ENCODE peak calls at places on chromosomes 12 and 14, in seven cellular contexts. D is HepG2, L is A549, F is suprapubic skin, Q is HCT116, R is lower leg skin, C is adrenal gland. A is an unnamed sample.

GRCh38 chr12:110698171-110698902 is 9.4 kb upstream of the HVCN1 start:
- DNase-seq in C (peak), Q (peak), R (peak), F (peak), D (peak), L (peak), A (peak)

GRCh38 chr12:5258498-5258897 is 173.4 kb upstream of the NTF3 start:
- DNase-seq in L (no peak), F (peak), Q (no peak), D (no peak), R (no peak), C (no peak), A (no peak)

GRCh38 chr12:41361791-41362190 is 173.7 kb downstream of the PDZRN4 start:
- DNase-seq in C (no peak), F (no peak), R (no peak), L (no peak), Q (no peak), D (no peak), A (no peak)

GRCh38 chr12:127729381-127729780 is 537.6 kb upstream of the TMEM132C start:
- DNase-seq in R (no peak), F (no peak), D (no peak), C (no peak), Q (no peak), L (no peak), A (no peak)

GRCh38 chr12:120468846-120469449 is 600 bp downstream of the SRSF9 start:
- DNase-seq in R (peak), D (no peak), C (peak), L (peak), Q (no peak), F (peak), A (no peak)

GRCh38 chr12:69701821-69702220 is 2.7 kb upstream of the BEST3 start:
- DNase-seq in R (no peak), D (no peak), L (no peak), Q (no peak), C (no peak), F (no peak), A (no peak)

GRCh38 chr14:20680843-20681347 is 3.5 kb upstream of the RNASE4 start:
- DNase-seq in D (no peak), Q (no peak), R (peak), C (no peak), F (no peak), L (no peak), A (no peak)

GRCh38 chr14:91388551-91388975 is 29.1 kb downstream of the CCDC88C start:
- DNase-seq in D (no peak), F (no peak), R (no peak), L (no peak), C (peak), Q (no peak), A (peak)

GRCh38 chr14:81400852-81401251 is 728 bp upstream of the STON2 start:
- DNase-seq in D (no peak), L (peak), F (peak), C (peak), R (peak), Q (peak), A (peak)

GRCh38 chr12:89547116-89547515 is 21.3 kb upstream of the POC1B start:
- DNase-seq in D (no peak), L (no peak), R (no peak), F (no peak), C (no peak), Q (no peak), A (no peak)

GRCh38 chr14:71714225-71714624 is 218.0 kb upstream of the RGS6 start:
- DNase-seq in C (no peak), D (no peak), L (no peak), R (no peak), F (no peak), Q (no peak), A (no peak)

GRCh38 chr12:111792155-111792876 is 25.6 kb downstream of the ALDH2 start:
- DNase-seq in F (no peak), Q (no peak), R (no peak), D (no peak), L (peak), C (peak), A (no peak)

GRCh38 chr14:74414793-74415437 is 11.1 kb downstream of the SYNDIG1L start:
- DNase-seq in F (no peak), R (no peak), D (no peak), Q (no peak), C (peak), L (no peak), A (no peak)

GRCh38 chr12:108587826-108588225 is 10.1 kb downstream of the TMEM119 start:
- DNase-seq in F (no peak), Q (no peak), L (no peak), R (no peak), C (no peak), D (no peak), A (no peak)

GRCh38 chr12:53476769-53477209 is 22.5 kb downstream of the MAP3K12 start:
- DNase-seq in Q (no peak), R (no peak), F (no peak), L (no peak), D (no peak), C (no peak), A (peak)

GRCh38 chr14:85471744-85472143 is 58.2 kb upstream of the FLRT2 start:
- DNase-seq in F (no peak), Q (no peak), L (peak), C (peak), R (no peak), D (peak), A (no peak)

GRCh38 chr12:70383886-70384285 is 17.8 kb downstream of the KCNMB4 start:
- DNase-seq in C (no peak), L (no peak), Q (no peak), F (no peak), R (no peak), D (no peak), A (no peak)

GRCh38 chr12:114069507-114069906 is 103.4 kb upstream of the RBM19 start:
- DNase-seq in R (no peak), D (no peak), Q (no peak), L (no peak), C (no peak), F (no peak), A (no peak)

GRCh38 chr12:26789731-26790644 is 43.0 kb downstream of the ITPR2 start:
- DNase-seq in R (no peak), D (no peak), C (no peak), Q (no peak), L (peak), F (no peak), A (no peak)

GRCh38 chr12:53199700-53200099 is 7.4 kb downstream of the ITGB7 start:
- DNase-seq in R (no peak), Q (no peak), C (no peak), L (no peak), D (no peak), F (no peak), A (no peak)

GRCh38 chr12:30180602-30181001 is 396.9 kb upstream of the TMTC1 start:
- DNase-seq in R (no peak), F (no peak), C (no peak), D (no peak), Q (no peak), L (no peak), A (no peak)

GRCh38 chr14:72892879-72893635 is 844 bp downstream of the DPF3 start:
- DNase-seq in D (no peak), Q (no peak), C (peak), L (no peak), F (peak), R (no peak), A (peak)

GRCh38 chr12:112967858-112968257 is 10.5 kb upstream of the OAS2 start:
- DNase-seq in F (no peak), D (no peak), C (no peak), Q (no peak), R (no peak), L (no peak), A (no peak)

GRCh38 chr12:39605996-39606395 is 13.6 kb downstream of the ABCD2 start:
- DNase-seq in R (no peak), F (no peak), D (no peak), Q (peak), L (peak), C (no peak), A (no peak)

DNA sequence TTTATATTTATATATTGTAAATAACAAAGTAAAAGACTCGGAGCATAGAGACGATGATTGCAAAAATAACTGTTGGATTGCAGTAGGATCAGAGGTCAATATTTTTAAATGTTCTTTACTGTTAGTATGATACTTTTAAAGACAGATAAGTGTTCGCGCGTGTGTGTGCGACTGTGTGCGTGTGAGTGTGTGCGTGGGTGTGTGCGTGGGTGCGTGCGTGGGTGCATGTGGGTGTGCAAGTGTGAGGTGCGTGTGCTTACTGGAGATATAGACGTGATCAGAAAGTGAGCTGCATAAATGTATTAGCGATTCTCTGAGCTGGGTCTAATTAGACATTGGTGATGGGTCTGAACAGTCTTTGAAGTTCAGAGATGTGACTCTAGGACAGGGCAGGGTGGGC is 142.9 kb downstream of the RIMBP2 start:
- DNase-seq in D (no peak), F (no peak), C (no peak), L (no peak), Q (no peak), R (no peak), A (no peak)
- TF ChIP-seq POLR2A in D (no peak), F (no peak), C (no peak), L (no peak), Q (no peak), R (no peak), A (no peak)

GRCh38 chr14:69613312-69614073 is 2.1 kb downstream of the SUSD6 start:
- DNase-seq in D (no peak), F (no peak), C (no peak), R (no peak), Q (no peak), L (no peak), A (no peak)
- TF ChIP-seq POLR2A in D (no peak), F (no peak), C (no peak), R (no peak), Q (no peak), L (no peak), A (no peak)

GRCh38 chr12:12724421-12725085 is 7.4 kb downstream of the CDKN1B start:
- DNase-seq in L (no peak), Q (no peak), D (no peak), F (no peak), C (no peak), R (peak), A (no peak)

GRCh38 chr12:12726543-12727093 is 9.4 kb downstream of the CDKN1B start:
- DNase-seq in Q (no peak), R (no peak), C (peak), D (no peak), L (peak), F (no peak), A (peak)

GRCh38 chr12:12723681-12724420 is 6.7 kb downstream of the CDKN1B start:
- DNase-seq in C (peak), F (no peak), Q (no peak), R (peak), D (no peak), L (peak), A (peak)

GRCh38 chr12:12725086-12725955 is 8.2 kb downstream of the CDKN1B start:
- DNase-seq in C (peak), D (peak), F (peak), R (peak), Q (peak), L (peak), A (peak)

GRCh38 chr12:12725956-12726542 is 8.9 kb downstream of the CDKN1B start:
- DNase-seq in C (no peak), D (no peak), Q (no peak), F (no peak), L (no peak), R (no peak), A (no peak)
- TF ChIP-seq POLR2A in C (no peak), D (no peak), Q (no peak), F (no peak), L (no peak), R (no peak), A (no peak)

DNA sequence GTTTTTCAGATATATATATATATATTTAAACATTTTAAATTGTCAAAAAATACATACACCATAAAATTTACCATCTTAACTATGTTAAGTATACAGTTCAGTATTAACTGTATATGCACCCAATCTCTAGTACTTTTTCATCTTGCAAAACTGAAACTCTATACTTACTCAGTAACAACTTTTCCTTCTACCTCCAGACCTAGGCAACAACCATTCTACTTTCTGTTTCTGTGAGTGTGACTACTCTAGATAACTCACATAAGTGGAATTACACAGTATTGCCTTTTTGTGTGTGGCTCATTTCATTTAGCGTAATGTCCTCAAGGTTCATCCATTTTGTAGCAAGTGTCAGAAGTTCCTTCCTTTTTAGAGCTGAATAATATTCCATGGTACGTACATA is 8.2 kb downstream of the FAM234B start:
- DNase-seq in C (no peak), R (no peak), Q (no peak), D (no peak), L (no peak), F (no peak), A (no peak)
- TF ChIP-seq POLR2A in C (no peak), R (no peak), Q (no peak), D (no peak), L (no peak), F (no peak), A (no peak)

GRCh38 chr12:92468358-92469020 is 234.3 kb upstream of the PLEKHG7 start:
- DNase-seq in C (no peak), D (no peak), L (no peak), F (no peak), Q (no peak), R (no peak), A (peak)

GRCh38 chr12:92465786-92466185 is 237.0 kb upstream of the PLEKHG7 start:
- DNase-seq in Q (no peak), D (no peak), F (no peak), L (no peak), R (no peak), C (no peak), A (no peak)

GRCh38 chr12:92469837-92470236 is 233.0 kb upstream of the PLEKHG7 start:
- DNase-seq in L (peak), R (no peak), C (peak), Q (no peak), F (no peak), D (peak), A (no peak)

GRCh38 chr12:92466391-92467305 is 236.1 kb upstream of the PLEKHG7 start:
- DNase-seq in R (no peak), D (no peak), F (no peak), L (no peak), C (peak), Q (no peak), A (no peak)

DNA sequence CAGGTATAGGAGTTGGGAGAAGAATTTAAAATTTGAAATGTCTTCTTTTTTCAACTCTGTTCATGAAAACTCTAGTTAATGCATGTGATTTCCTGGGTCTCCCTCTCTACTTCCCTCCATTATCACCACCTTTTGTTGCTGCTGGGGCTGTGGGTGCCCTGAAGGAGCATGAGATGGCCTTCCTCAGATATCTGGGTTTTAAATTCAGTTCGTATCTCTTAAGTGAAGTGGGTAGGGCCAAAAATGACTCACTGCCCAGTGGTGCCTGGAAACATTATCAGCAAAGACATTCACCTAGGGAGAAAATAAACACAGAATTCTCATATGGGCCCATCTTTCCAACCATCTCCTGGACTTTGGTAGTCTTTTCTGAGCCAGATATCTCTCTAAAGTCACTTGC is 234.9 kb upstream of the PLEKHG7 start:
- DNase-seq in D (no peak), C (peak), Q (no peak), R (no peak), F (no peak), L (peak), A (peak)
- TF ChIP-seq POLR2A in D (no peak), C (no peak), Q (no peak), R (no peak), F (no peak), L (no peak), A (no peak)

DNA sequence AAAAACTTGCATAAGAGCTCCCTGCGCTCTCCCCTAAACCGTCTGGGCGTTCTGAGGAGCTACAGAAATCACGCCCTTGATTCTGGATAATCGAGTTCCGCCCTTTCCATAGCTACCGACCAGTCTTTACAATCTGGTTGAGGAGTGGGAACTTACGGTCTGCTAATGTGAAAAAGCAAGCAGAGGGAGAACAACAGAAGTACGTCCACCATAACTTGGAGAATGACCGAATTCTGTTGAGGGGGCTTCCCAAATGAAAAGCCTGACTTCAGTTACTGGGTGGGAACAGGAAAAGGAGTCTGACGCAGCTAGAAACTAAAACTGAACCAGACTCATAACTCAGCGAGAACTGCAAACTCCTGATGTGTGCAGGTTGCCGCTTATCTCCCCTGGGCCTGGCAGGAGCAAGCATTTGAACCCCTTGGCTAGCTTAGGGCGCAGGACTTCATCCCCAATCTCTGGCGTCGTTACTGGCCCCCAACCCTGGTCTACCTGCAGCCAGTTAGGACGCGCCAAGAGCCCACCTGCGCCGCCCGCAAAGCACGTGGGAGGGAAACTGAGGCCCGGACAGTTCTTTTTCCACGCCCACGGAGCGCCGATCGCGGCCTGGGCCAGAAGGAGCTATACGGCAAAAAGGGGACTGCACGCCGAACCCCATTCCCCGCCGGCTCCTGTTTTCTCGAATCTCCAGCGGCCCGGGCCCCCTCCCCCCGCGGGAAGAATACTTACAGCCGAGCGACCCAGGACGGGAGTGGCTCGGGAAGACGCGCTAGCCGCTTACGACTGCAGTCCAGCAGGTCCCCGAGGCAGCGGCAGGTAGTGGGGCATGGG is 818 bp downstream of the LRIG3 start:
- DNase-seq in R (peak), F (peak), D (peak), L (peak), Q (no peak), C (peak), A (no peak)
- TF ChIP-seq POLR2A in R (no peak), F (peak), D (no peak), L (no peak), Q (no peak), C (no peak), A (no peak)

DNA sequence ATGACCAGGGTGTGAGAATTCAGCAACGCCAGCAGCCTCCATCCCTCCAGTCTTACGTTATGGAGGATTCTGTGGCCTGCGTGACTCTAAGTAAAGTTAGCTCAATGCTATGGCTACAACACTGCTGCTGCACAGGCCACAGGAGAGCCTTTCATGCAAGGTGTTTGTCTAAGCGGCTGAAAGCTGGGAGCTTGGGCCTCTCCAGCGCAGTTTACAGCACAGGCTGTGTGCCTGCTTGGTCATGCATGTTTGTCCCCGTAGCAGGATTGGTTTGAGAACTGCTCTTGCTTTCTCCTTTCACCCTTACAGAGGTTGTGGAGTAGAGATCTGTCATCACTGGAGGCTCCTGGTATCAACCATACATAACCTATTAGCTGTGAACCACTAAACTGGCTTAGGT is 113.1 kb upstream of the TMCC3 start:
- DNase-seq in F (no peak), L (no peak), R (no peak), D (no peak), Q (no peak), C (no peak), A (no peak)
- TF ChIP-seq POLR2A in F (no peak), L (no peak), R (no peak), D (no peak), Q (no peak), C (no peak), A (no peak)

GRCh38 chr12:104455594-104456416 is 943 bp upstream of the CHST11 start:
- DNase-seq in Q (no peak), L (no peak), F (no peak), D (no peak), R (no peak), C (no peak), A (no peak)

GRCh38 chr12:104454997-104455396 is 1.8 kb upstream of the CHST11 start:
- DNase-seq in R (no peak), D (no peak), C (no peak), L (peak), F (no peak), Q (peak), A (no peak)

GRCh38 chr12:104456950-104457745 is 400 bp downstream of the CHST11 start:
- DNase-seq in C (peak), Q (no peak), D (no peak), L (peak), R (peak), F (peak), A (peak)

GRCh38 chr12:104457746-104458644 is 1.2 kb downstream of the CHST11 start:
- DNase-seq in C (peak), F (no peak), Q (no peak), R (peak), L (peak), D (no peak), A (peak)

GRCh38 chr12:104456417-104456949 is at the start of gene CHST11:
- DNase-seq in L (peak), Q (peak), F (peak), R (peak), C (peak), D (no peak), A (peak)
- TF ChIP-seq POLR2A in L (no peak), Q (no peak), F (no peak), R (no peak), C (no peak), D (no peak), A (no peak)

GRCh38 chr12:124517260-124518050 is 50.0 kb downstream of the NCOR2 start:
- DNase-seq in F (peak), R (peak), Q (no peak), C (peak), D (no peak), L (peak), A (no peak)

GRCh38 chr12:124516850-124517249 is 50.6 kb downstream of the NCOR2 start:
- DNase-seq in D (no peak), L (no peak), C (no peak), Q (no peak), F (no peak), R (no peak), A (no peak)

GRCh38 chr12:124519741-124520140 is 47.7 kb downstream of the NCOR2 start:
- DNase-seq in R (no peak), Q (no peak), F (peak), D (no peak), C (no peak), L (no peak), A (no peak)

GRCh38 chr12:124520258-124520657 is 47.2 kb downstream of the NCOR2 start:
- DNase-seq in C (peak), Q (no peak), L (peak), R (no peak), F (no peak), D (peak), A (no peak)

GRCh38 chr12:124518051-124518932 is 49.1 kb downstream of the NCOR2 start:
- DNase-seq in F (peak), R (peak), L (peak), D (peak), C (peak), Q (peak), A (no peak)
- TF ChIP-seq POLR2A in F (peak), R (no peak), L (no peak), D (no peak), C (peak), Q (no peak), A (no peak)